ENCODE peak calls at places on chromosome 15, in nine cellular contexts. R is CD8-positive, alpha-beta T cell; L is coronary artery; G is fibroblast of villous mesenchyme; E is hepatocyte; M is psoas muscle; O is heart left ventricle; B is GM12865; W is pancreas. S is an unnamed sample.

GRCh38 chr15:46670256-46670655 is 1035.4 kb downstream of the SQOR start:
- DNase-seq in R (no peak), E (no peak), G (no peak), B (no peak), M (no peak), W (no peak), L (no peak), O (no peak), S (no peak)

GRCh38 chr15:43146187-43146586 is 12.8 kb downstream of the TMEM62 start:
- DNase-seq in L (no peak), G (no peak), E (no peak), B (no peak), R (no peak), M (no peak), O (no peak), W (no peak), S (no peak)

GRCh38 chr15:83250766-83251165 is 33.7 kb downstream of the BNC1 start:
- DNase-seq in M (no peak), L (no peak), O (no peak), E (no peak), G (no peak), W (no peak), B (no peak), R (no peak), S (no peak)

GRCh38 chr15:56042523-56042922 is 49.1 kb upstream of the NEDD4 start:
- DNase-seq in R (no peak), B (no peak), G (no peak), M (no peak), E (peak; percentile 51), O (no peak), W (no peak), L (no peak), S (no peak)

GRCh38 chr15:74657846-74658245 is 38.0 kb downstream of the EDC3 start:
- DNase-seq in M (no peak), B (no peak), L (no peak), R (no peak), W (no peak), E (no peak), O (no peak), G (no peak), S (no peak)

GRCh38 chr15:72856549-72857040 is 73.0 kb upstream of the ADPGK start:
- DNase-seq in E (no peak), B (no peak), L (no peak), O (no peak), G (no peak), R (peak; percentile 27), M (no peak), W (no peak), S (no peak)

GRCh38 chr15:82043130-82043673 is 2.6 kb downstream of the MEX3B start:
- DNase-seq in R (no peak), B (no peak), W (peak; percentile 29), L (no peak), E (no peak), G (no peak), O (no peak), M (no peak), S (no peak)

GRCh38 chr15:70932397-70932796 is 39.8 kb downstream of the LRRC49 start:
- DNase-seq in B (peak; percentile 55), L (no peak), W (no peak), R (no peak), O (no peak), E (no peak), G (no peak), M (no peak), S (no peak)

GRCh38 chr15:31262901-31263671 is 63.5 kb upstream of the KLF13 start:
- DNase-seq in O (peak; percentile 42), M (peak; percentile 54), L (peak; percentile 72), W (no peak), B (peak; percentile 89), E (no peak), G (no peak), R (peak; percentile 54), S (no peak)

DNA sequence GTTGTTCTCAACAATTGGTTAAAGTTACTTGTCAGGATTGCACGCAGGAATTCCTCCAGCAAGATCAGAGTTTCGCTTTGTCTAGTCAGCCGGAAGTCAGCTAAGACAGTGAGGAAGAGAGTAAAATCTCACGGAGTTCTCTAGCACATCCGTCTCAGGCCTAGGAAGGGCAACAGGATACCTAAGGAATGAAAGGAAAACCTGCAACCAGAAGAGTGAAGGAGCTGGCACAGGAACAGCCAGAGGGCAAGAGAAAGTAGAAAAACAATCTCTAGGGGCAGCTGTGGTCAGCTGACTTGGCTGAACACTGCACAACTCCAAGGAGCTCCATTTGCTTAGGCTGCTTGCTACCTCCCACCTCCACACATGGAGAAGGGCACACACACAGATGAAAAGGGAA is 23.7 kb downstream of the RORA start:
- DNase-seq in R (no peak), G (no peak), W (no peak), L (no peak), O (no peak), B (no peak), M (no peak), E (no peak), S (no peak)
- H3K4me3 ChIP-seq in R (no peak overlapping the region), G (no peak overlapping the region), W (no peak overlapping the region), L (peak overlapping the region; percentile 18), O (peak overlapping the region; percentile 42), B (no peak overlapping the region), M (peak overlapping the region; percentile 62), E (no peak overlapping the region), S (no peak overlapping the region)

GRCh38 chr15:62142736-62143135 is 22.3 kb downstream of the C2CD4B start:
- DNase-seq in L (no peak), B (no peak), W (no peak), G (no peak), M (no peak), E (no peak), O (no peak), R (no peak), S (no peak)
- TF ChIP-seq CTCF in L (no peak), B (no peak), W (no peak), G (no peak), M (no peak), E (peak; percentile 25), O (no peak), R (no peak), S (no peak)

GRCh38 chr15:59104602-59104911 is 389 bp upstream of the CCNB2 start:
- DNase-seq in E (no peak), W (no peak), M (no peak), O (no peak), L (no peak), G (no peak), R (no peak), B (no peak), S (no peak)

GRCh38 chr15:59104912-59105732 is at the start of gene CCNB2:
- DNase-seq in O (peak; percentile 85), L (peak; percentile 88), E (peak; percentile 93), R (peak; percentile 82), M (peak; percentile 90), B (peak; percentile 97), W (peak; percentile 77), G (peak; percentile 94), S (peak; percentile 52)

GRCh38 chr15:59111267-59111666 is 6.3 kb downstream of the CCNB2 start:
- DNase-seq in W (no peak), B (no peak), L (no peak), R (no peak), O (no peak), E (no peak), G (no peak), M (no peak), S (no peak)

GRCh38 chr15:59105839-59106238 is 893 bp downstream of the CCNB2 start:
- DNase-seq in W (no peak), O (no peak), R (no peak), G (no peak), L (no peak), M (no peak), B (peak; percentile 10), E (no peak), S (no peak)
- H3K4me3 ChIP-seq in W (no peak overlapping the region), O (no peak overlapping the region), R (no peak overlapping the region), G (peak overlapping the region; percentile 98), L (no peak overlapping the region), M (peak overlapping the region; percentile 69), B (peak overlapping the region; percentile 94), E (peak overlapping the region; percentile 56), S (peak overlapping the region; percentile 98)

GRCh38 chr15:75921732-75922703 is 18.3 kb downstream of the FBXO22 start:
- DNase-seq in E (peak; percentile 74), G (peak; percentile 98), W (no peak), R (no peak), M (no peak), B (peak; percentile 38), L (no peak), O (peak; percentile 34), S (peak; percentile 37)
- TF ChIP-seq CTCF in E (peak; percentile 64), G (peak; percentile 53), W (peak; percentile 13), R (no peak), M (peak; percentile 32), B (peak; percentile 12), L (no peak), O (peak; percentile 18), S (peak; percentile 35)

DNA sequence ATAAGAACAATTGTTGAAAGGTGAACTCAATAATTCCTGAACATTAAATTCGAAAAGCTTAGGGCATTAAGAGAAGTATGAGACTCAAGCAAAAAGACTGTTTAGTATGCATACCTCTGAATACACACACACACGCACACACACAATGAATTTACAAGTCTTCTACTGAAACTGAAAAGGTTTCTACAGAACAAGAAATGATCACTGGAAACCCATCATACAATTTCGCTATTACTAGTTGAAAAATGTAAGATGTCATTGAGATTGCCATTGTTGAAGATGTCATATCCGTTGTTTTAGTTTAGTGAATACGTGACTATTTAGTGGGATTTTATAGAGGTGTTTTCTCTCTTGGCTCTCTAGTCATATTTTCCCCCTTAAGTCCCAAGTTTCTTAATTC is 106.8 kb downstream of the FOXB1 start:
- DNase-seq in G (no peak), L (no peak), B (peak; percentile 50), E (no peak), M (no peak), R (no peak), O (no peak), W (no peak), S (no peak)
- H3K4me3 ChIP-seq in G (no peak overlapping the region), L (no peak overlapping the region), B (no peak overlapping the region), E (no peak overlapping the region), M (no peak overlapping the region), R (no peak overlapping the region), O (no peak overlapping the region), W (no peak overlapping the region), S (no peak overlapping the region)

S was measured in AG04449.